ENCODE peak calls at places on chromosomes 3 and 15, in ten cellular contexts. One of them, this sample, is unnamed.
A peak's percentile ranks its signal among the peaks of the same experiment; 100 is the strongest.

GRCh38 chr15:22778796-22779195 is 7.6 kb upstream of the NIPA1 start:
- DNase-seq in psoas muscle: no peak
- DNase-seq in tibial artery: no peak
- DNase-seq in GM23338: no peak
- DNase-seq in left ventricle myocardium inferior: no peak
- DNase-seq in fibroblast of mammary gland: no peak
- DNase-seq in astrocyte of the spinal cord: no peak
- DNase-seq in H7: no peak
- DNase-seq in AG04450: no peak
- DNase-seq in Peyer's patch: no peak
- DNase-seq in this sample: no peak

GRCh38 chr3:126720596-126720995 is 16.6 kb downstream of the CHCHD6 start:
- DNase-seq in GM23338: no peak
- DNase-seq in astrocyte of the spinal cord: no peak
- DNase-seq in AG04450: no peak
- DNase-seq in H7: no peak
- DNase-seq in fibroblast of mammary gland: no peak
- DNase-seq in left ventricle myocardium inferior: no peak
- DNase-seq in tibial artery: no peak
- DNase-seq in Peyer's patch: no peak
- DNase-seq in psoas muscle: no peak
- DNase-seq in this sample: no peak

GRCh38 chr3:115790759-115791158 is 167.4 kb downstream of the GAP43 start:
- DNase-seq in GM23338: no peak
- DNase-seq in H7: no peak
- DNase-seq in fibroblast of mammary gland: peak; percentile 99
- DNase-seq in astrocyte of the spinal cord: peak; percentile 98
- DNase-seq in tibial artery: no peak
- DNase-seq in left ventricle myocardium inferior: no peak
- DNase-seq in Peyer's patch: no peak
- DNase-seq in psoas muscle: no peak
- DNase-seq in AG04450: peak; percentile 83
- DNase-seq in this sample: no peak

GRCh38 chr3:39428745-39429201 is 22.3 kb downstream of the RPSA start:
- DNase-seq in tibial artery: no peak
- DNase-seq in fibroblast of mammary gland: no peak
- DNase-seq in left ventricle myocardium inferior: peak; percentile 40
- DNase-seq in astrocyte of the spinal cord: no peak
- DNase-seq in H7: no peak
- DNase-seq in Peyer's patch: no peak
- DNase-seq in psoas muscle: no peak
- DNase-seq in GM23338: peak; percentile 40
- DNase-seq in AG04450: no peak
- DNase-seq in this sample: peak; percentile 81

GRCh38 chr15:32029862-32030781 is at the start of gene CHRNA7:
- DNase-seq in H7: peak; percentile 92
- DNase-seq in left ventricle myocardium inferior: peak; percentile 59
- DNase-seq in astrocyte of the spinal cord: peak; percentile 18
- DNase-seq in AG04450: no peak
- DNase-seq in tibial artery: no peak
- DNase-seq in GM23338: peak; percentile 86
- DNase-seq in psoas muscle: peak; percentile 15
- DNase-seq in fibroblast of mammary gland: peak; percentile 10
- DNase-seq in Peyer's patch: peak; percentile 89
- DNase-seq in this sample: peak; percentile 74

GRCh38 chr3:29694783-29695182 is 413.9 kb downstream of the RBMS3 start:
- DNase-seq in GM23338: peak; percentile 48
- DNase-seq in left ventricle myocardium inferior: no peak
- DNase-seq in fibroblast of mammary gland: peak; percentile 95
- DNase-seq in tibial artery: no peak
- DNase-seq in AG04450: peak; percentile 80
- DNase-seq in astrocyte of the spinal cord: peak; percentile 92
- DNase-seq in H7: no peak
- DNase-seq in Peyer's patch: no peak
- DNase-seq in psoas muscle: no peak
- DNase-seq in this sample: no peak

GRCh38 chr3:16838561-16838960 is 46.2 kb upstream of the PLCL2 start:
- DNase-seq in tibial artery: no peak
- DNase-seq in left ventricle myocardium inferior: no peak
- DNase-seq in Peyer's patch: peak; percentile 71
- DNase-seq in fibroblast of mammary gland: no peak
- DNase-seq in H7: no peak
- DNase-seq in AG04450: no peak
- DNase-seq in astrocyte of the spinal cord: no peak
- DNase-seq in GM23338: no peak
- DNase-seq in psoas muscle: peak; percentile 54
- DNase-seq in this sample: peak; percentile 54

GRCh38 chr15:35738370-35738769 is 192.4 kb upstream of the DPH6 start:
- DNase-seq in tibial artery: no peak
- DNase-seq in fibroblast of mammary gland: peak; percentile 86
- DNase-seq in GM23338: peak; percentile 10
- DNase-seq in astrocyte of the spinal cord: peak; percentile 66
- DNase-seq in Peyer's patch: no peak
- DNase-seq in psoas muscle: no peak
- DNase-seq in left ventricle myocardium inferior: no peak
- DNase-seq in H7: no peak
- DNase-seq in AG04450: no peak
- DNase-seq in this sample: no peak

GRCh38 chr15:68420186-68420684 is 11.7 kb downstream of the ITGA11 start:
- DNase-seq in tibial artery: no peak
- DNase-seq in Peyer's patch: no peak
- DNase-seq in fibroblast of mammary gland: no peak
- DNase-seq in psoas muscle: no peak
- DNase-seq in H7: no peak
- DNase-seq in AG04450: no peak
- DNase-seq in left ventricle myocardium inferior: no peak
- DNase-seq in astrocyte of the spinal cord: no peak
- DNase-seq in GM23338: peak; percentile 24
- DNase-seq in this sample: peak; percentile 36

GRCh38 chr15:62841891-62842559 is 200.5 kb upstream of the TPM1 start:
- DNase-seq in H7: no peak
- DNase-seq in Peyer's patch: no peak
- DNase-seq in fibroblast of mammary gland: no peak
- DNase-seq in tibial artery: no peak
- DNase-seq in astrocyte of the spinal cord: no peak
- DNase-seq in psoas muscle: no peak
- DNase-seq in GM23338: no peak
- DNase-seq in AG04450: no peak
- DNase-seq in left ventricle myocardium inferior: peak; percentile 57
- DNase-seq in this sample: no peak

GRCh38 chr15:89632563-89633430 is 22.5 kb downstream of the KIF7 start:
- DNase-seq in tibial artery: no peak
- DNase-seq in left ventricle myocardium inferior: no peak
- DNase-seq in H7: peak; percentile 30
- DNase-seq in AG04450: no peak
- DNase-seq in psoas muscle: no peak
- DNase-seq in fibroblast of mammary gland: no peak
- DNase-seq in astrocyte of the spinal cord: no peak
- DNase-seq in GM23338: no peak
- DNase-seq in Peyer's patch: no peak
- DNase-seq in this sample: peak; percentile 6

GRCh38 chr3:22627993-22628499 is 575.1 kb upstream of the UBE2E2 start:
- DNase-seq in fibroblast of mammary gland: no peak
- DNase-seq in GM23338: no peak
- DNase-seq in H7: no peak
- DNase-seq in tibial artery: no peak
- DNase-seq in AG04450: no peak
- DNase-seq in psoas muscle: no peak
- DNase-seq in astrocyte of the spinal cord: no peak
- DNase-seq in Peyer's patch: no peak
- DNase-seq in left ventricle myocardium inferior: no peak
- DNase-seq in this sample: no peak

GRCh38 chr3:121562148-121562547 is 5.6 kb upstream of the ARGFX start:
- DNase-seq in AG04450: no peak
- DNase-seq in psoas muscle: no peak
- DNase-seq in left ventricle myocardium inferior: no peak
- DNase-seq in H7: no peak
- DNase-seq in astrocyte of the spinal cord: no peak
- DNase-seq in Peyer's patch: no peak
- DNase-seq in GM23338: peak; percentile 6
- DNase-seq in fibroblast of mammary gland: no peak
- DNase-seq in tibial artery: no peak
- DNase-seq in this sample: no peak

GRCh38 chr3:188529228-188529627 is 375.3 kb downstream of the LPP start:
- DNase-seq in astrocyte of the spinal cord: no peak
- DNase-seq in psoas muscle: no peak
- DNase-seq in GM23338: no peak
- DNase-seq in fibroblast of mammary gland: peak; percentile 22
- DNase-seq in left ventricle myocardium inferior: no peak
- DNase-seq in H7: no peak
- DNase-seq in tibial artery: no peak
- DNase-seq in Peyer's patch: no peak
- DNase-seq in AG04450: peak; percentile 18
- DNase-seq in this sample: no peak

GRCh38 chr3:194203482-194204035 is 67.6 kb downstream of the HES1 start:
- DNase-seq in tibial artery: no peak
- DNase-seq in fibroblast of mammary gland: no peak
- DNase-seq in left ventricle myocardium inferior: no peak
- DNase-seq in astrocyte of the spinal cord: no peak
- DNase-seq in H7: peak; percentile 27
- DNase-seq in psoas muscle: no peak
- DNase-seq in GM23338: peak; percentile 40
- DNase-seq in AG04450: no peak
- DNase-seq in Peyer's patch: no peak
- DNase-seq in this sample: no peak

GRCh38 chr15:86139828-86140227 is 60.2 kb downstream of the AGBL1 start:
- DNase-seq in H7: peak; percentile 46
- DNase-seq in astrocyte of the spinal cord: no peak
- DNase-seq in GM23338: peak; percentile 74
- DNase-seq in tibial artery: no peak
- DNase-seq in AG04450: no peak
- DNase-seq in psoas muscle: no peak
- DNase-seq in Peyer's patch: no peak
- DNase-seq in left ventricle myocardium inferior: no peak
- DNase-seq in fibroblast of mammary gland: no peak
- DNase-seq in this sample: no peak

GRCh38 chr3:65855370-65856100 is 183.2 kb downstream of the MAGI1 start:
- DNase-seq in AG04450: no peak
- DNase-seq in H7: no peak
- DNase-seq in GM23338: peak; percentile 17
- DNase-seq in psoas muscle: peak; percentile 22
- DNase-seq in astrocyte of the spinal cord: no peak
- DNase-seq in tibial artery: peak; percentile 31
- DNase-seq in fibroblast of mammary gland: peak; percentile 66
- DNase-seq in Peyer's patch: no peak
- DNase-seq in left ventricle myocardium inferior: no peak
- DNase-seq in this sample: no peak

GRCh38 chr3:31908391-31909097 is 72.5 kb downstream of the OSBPL10 start:
- DNase-seq in astrocyte of the spinal cord: peak; percentile 20
- DNase-seq in GM23338: no peak
- DNase-seq in left ventricle myocardium inferior: no peak
- DNase-seq in psoas muscle: no peak
- DNase-seq in tibial artery: no peak
- DNase-seq in Peyer's patch: no peak
- DNase-seq in fibroblast of mammary gland: peak; percentile 58
- DNase-seq in H7: no peak
- DNase-seq in AG04450: no peak
- DNase-seq in this sample: no peak

GRCh38 chr15:40893019-40893723 is 1.1 kb upstream of the VPS18 start:
- DNase-seq in Peyer's patch: no peak
- DNase-seq in astrocyte of the spinal cord: no peak
- DNase-seq in H7: peak; percentile 40
- DNase-seq in fibroblast of mammary gland: no peak
- DNase-seq in left ventricle myocardium inferior: no peak
- DNase-seq in tibial artery: no peak
- DNase-seq in AG04450: no peak
- DNase-seq in GM23338: no peak
- DNase-seq in psoas muscle: no peak
- DNase-seq in this sample: peak; percentile 32
- H3K4me3 ChIP-seq in Peyer's patch: no peak overlapping the region
- H3K4me3 ChIP-seq in astrocyte of the spinal cord: no peak overlapping the region
- H3K4me3 ChIP-seq in H7: no peak overlapping the region
- H3K4me3 ChIP-seq in fibroblast of mammary gland: no peak overlapping the region
- H3K4me3 ChIP-seq in left ventricle myocardium inferior: peak overlapping the region; percentile 83
- H3K4me3 ChIP-seq in tibial artery: peak overlapping the region; percentile 80
- H3K4me3 ChIP-seq in AG04450: no peak overlapping the region
- H3K4me3 ChIP-seq in GM23338: peak overlapping the region; percentile 91
- H3K4me3 ChIP-seq in psoas muscle: peak overlapping the region; percentile 98
- H3K4me3 ChIP-seq in this sample: no peak overlapping the region

GRCh38 chr3:52483577-52484495 is 11.3 kb upstream of the STAB1 start:
- DNase-seq in GM23338: no peak
- DNase-seq in AG04450: peak; percentile 41
- DNase-seq in astrocyte of the spinal cord: peak; percentile 58
- DNase-seq in fibroblast of mammary gland: peak; percentile 75
- DNase-seq in left ventricle myocardium inferior: no peak
- DNase-seq in tibial artery: no peak
- DNase-seq in Peyer's patch: no peak
- DNase-seq in H7: no peak
- DNase-seq in psoas muscle: peak; percentile 33
- DNase-seq in this sample: peak; percentile 89
- H3K4me3 ChIP-seq in GM23338: no peak overlapping the region
- H3K4me3 ChIP-seq in AG04450: no peak overlapping the region
- H3K4me3 ChIP-seq in astrocyte of the spinal cord: no peak overlapping the region
- H3K4me3 ChIP-seq in fibroblast of mammary gland: no peak overlapping the region
- H3K4me3 ChIP-seq in left ventricle myocardium inferior: no peak overlapping the region
- H3K4me3 ChIP-seq in tibial artery: no peak overlapping the region
- H3K4me3 ChIP-seq in Peyer's patch: no peak overlapping the region
- H3K4me3 ChIP-seq in H7: no peak overlapping the region
- H3K4me3 ChIP-seq in psoas muscle: no peak overlapping the region
- H3K4me3 ChIP-seq in this sample: no peak overlapping the region

DNA sequence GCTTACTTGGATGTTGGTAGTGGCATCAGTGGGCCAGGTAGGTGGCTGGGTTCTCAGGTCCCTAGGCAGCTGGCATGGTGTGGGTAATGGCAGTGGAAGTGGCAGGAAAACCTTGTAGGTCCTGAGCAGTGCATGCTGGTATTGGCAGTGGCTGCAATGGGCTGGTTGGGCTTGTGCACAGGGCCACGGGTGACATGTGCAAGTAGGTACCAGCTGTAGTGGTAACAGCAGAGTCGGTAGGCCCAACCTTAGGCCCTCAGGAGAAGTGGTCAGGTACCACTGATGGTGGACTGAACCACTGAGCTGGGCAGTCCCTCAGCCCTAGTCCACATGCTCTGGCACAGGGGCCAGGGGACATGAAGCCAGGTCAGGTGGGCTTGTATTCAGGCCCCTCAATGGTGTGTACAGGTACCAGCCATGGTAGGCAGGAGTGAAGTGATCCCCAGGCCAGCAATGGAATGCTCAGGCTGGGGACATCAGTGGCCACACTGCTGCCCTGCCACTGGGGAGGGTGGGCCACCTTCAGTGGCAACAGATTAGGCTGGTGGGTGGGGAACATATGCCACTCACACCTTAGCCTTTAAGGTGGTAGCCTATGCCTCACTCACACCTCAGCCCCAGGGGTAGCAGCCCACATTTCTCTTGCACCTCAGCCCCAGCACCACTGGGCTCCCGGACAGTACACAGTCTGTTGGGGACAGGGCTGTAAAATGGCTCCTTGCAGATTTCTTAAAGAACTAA is 118.1 kb downstream of the LRRK1 start:
- DNase-seq in tibial artery: no peak
- DNase-seq in Peyer's patch: peak; percentile 30
- DNase-seq in left ventricle myocardium inferior: no peak
- DNase-seq in astrocyte of the spinal cord: no peak
- DNase-seq in fibroblast of mammary gland: no peak
- DNase-seq in H7: no peak
- DNase-seq in GM23338: no peak
- DNase-seq in psoas muscle: no peak
- DNase-seq in AG04450: no peak
- DNase-seq in this sample: peak; percentile 5
- H3K4me3 ChIP-seq in tibial artery: no peak overlapping the region
- H3K4me3 ChIP-seq in Peyer's patch: no peak overlapping the region
- H3K4me3 ChIP-seq in left ventricle myocardium inferior: no peak overlapping the region
- H3K4me3 ChIP-seq in astrocyte of the spinal cord: no peak overlapping the region
- H3K4me3 ChIP-seq in fibroblast of mammary gland: no peak overlapping the region
- H3K4me3 ChIP-seq in H7: no peak overlapping the region
- H3K4me3 ChIP-seq in GM23338: no peak overlapping the region
- H3K4me3 ChIP-seq in psoas muscle: no peak overlapping the region
- H3K4me3 ChIP-seq in AG04450: no peak overlapping the region
- H3K4me3 ChIP-seq in this sample: no peak overlapping the region

GRCh38 chr3:10292505-10293419 is at the start of gene GHRL:
- DNase-seq in fibroblast of mammary gland: no peak
- DNase-seq in AG04450: no peak
- DNase-seq in GM23338: no peak
- DNase-seq in tibial artery: no peak
- DNase-seq in astrocyte of the spinal cord: no peak
- DNase-seq in Peyer's patch: no peak
- DNase-seq in left ventricle myocardium inferior: no peak
- DNase-seq in psoas muscle: no peak
- DNase-seq in H7: no peak
- DNase-seq in this sample: no peak
- H3K4me3 ChIP-seq in fibroblast of mammary gland: no peak within 1 kb of the TSS
- H3K4me3 ChIP-seq in AG04450: no peak within 1 kb of the TSS
- H3K4me3 ChIP-seq in GM23338: no peak within 1 kb of the TSS
- H3K4me3 ChIP-seq in tibial artery: no peak within 1 kb of the TSS
- H3K4me3 ChIP-seq in astrocyte of the spinal cord: no peak within 1 kb of the TSS
- H3K4me3 ChIP-seq in Peyer's patch: no peak within 1 kb of the TSS
- H3K4me3 ChIP-seq in left ventricle myocardium inferior: no peak within 1 kb of the TSS
- H3K4me3 ChIP-seq in psoas muscle: no peak within 1 kb of the TSS
- H3K4me3 ChIP-seq in H7: no peak within 1 kb of the TSS
- H3K4me3 ChIP-seq in this sample: no peak within 1 kb of the TSS

This sample was measured in adrenal gland.